ENCODE peak calls at places on chromosomes 16 and 17, in four cellular contexts. F is esophagus muscularis mucosa, P is stomach, K is H1. E is an unnamed sample.

GRCh38 chr17:64420143-64420670 is 28.7 kb upstream of the MILR1 start:
- DNase-seq in K (no peak), P (no peak), F (no peak), E (peak)

GRCh38 chr17:74530751-74531150 is 524 bp downstream of the CD300LB start:
- DNase-seq in K (no peak), F (no peak), P (no peak), E (no peak)

GRCh38 chr16:83138976-83139690 is 512.4 kb downstream of the CDH13 start:
- DNase-seq in P (no peak), F (no peak), K (no peak), E (no peak)

GRCh38 chr17:51346218-51346982 is 86.1 kb downstream of the UTP18 start:
- DNase-seq in P (no peak), K (no peak), F (no peak), E (no peak)

GRCh38 chr17:42563543-42563942 is 1.6 kb downstream of the COASY start:
- DNase-seq in F (no peak), P (peak), K (no peak), E (no peak)

GRCh38 chr17:64441772-64442549 is 7.0 kb upstream of the MILR1 start:
- DNase-seq in K (no peak), F (no peak), P (no peak), E (no peak)

GRCh38 chr17:6713130-6713917 is at the start of gene SLC13A5:
- DNase-seq in P (no peak), K (peak), F (no peak), E (no peak)

GRCh38 chr17:63961355-63962207 is 11.1 kb downstream of the SCN4A start:
- DNase-seq in P (peak), K (peak), F (no peak), E (peak)

GRCh38 chr17:19769946-19770652 is 22.0 kb upstream of the ALDH3A1 start:
- DNase-seq in K (no peak), P (no peak), F (peak), E (no peak)

GRCh38 chr17:2259769-2260536 is 43.6 kb downstream of the SMG6 start:
- DNase-seq in P (no peak), K (no peak), F (no peak), E (no peak)
- TF ChIP-seq EP300 in P (no peak), K (no peak), F (no peak), E (no peak)

GRCh38 chr16:17356243-17356933 is 114.4 kb downstream of the XYLT1 start:
- DNase-seq in F (no peak), P (no peak), K (no peak), E (no peak)
- H3K27ac ChIP-seq in F (no peak), P (no peak), K (no peak), E (no peak)

GRCh38 chr17:35086931-35087573 is 23.5 kb upstream of the RFFL start:
- DNase-seq in P (no peak), F (no peak), K (no peak), E (no peak)

GRCh38 chr17:35087731-35088646 is 24.5 kb upstream of the RFFL start:
- DNase-seq in F (no peak), P (peak), K (no peak), E (peak)

GRCh38 chr17:35088647-35088910 is 25.1 kb upstream of the RFFL start:
- DNase-seq in F (no peak), P (peak), K (no peak), E (no peak)

GRCh38 chr17:35088911-35089845 is 25.7 kb upstream of the RFFL start:
- DNase-seq in P (peak), K (no peak), F (peak), E (peak)

DNA sequence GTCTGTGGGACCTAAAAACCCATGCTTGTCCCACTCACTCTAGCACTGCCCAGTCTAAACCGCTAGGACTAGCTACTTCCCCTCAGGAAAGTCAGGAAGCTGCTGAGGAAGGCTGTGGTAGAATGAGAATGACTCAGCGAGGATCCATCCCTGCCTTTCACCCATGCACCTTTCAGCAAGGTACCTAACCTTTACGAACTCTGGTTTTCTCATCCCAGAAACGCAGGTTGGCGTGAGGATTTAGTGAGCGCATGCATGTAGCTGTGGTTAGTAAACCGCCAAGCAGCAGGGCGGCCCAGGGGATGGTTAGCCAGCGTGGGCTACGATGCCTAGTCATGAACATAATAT is 26.3 kb upstream of the RFFL start:
- DNase-seq in F (no peak), P (no peak), K (no peak), E (peak)
- TF ChIP-seq POLR2AphosphoS5 in F (no peak), P (no peak), K (no peak), E (no peak)

GRCh38 chr17:49597438-49597837 is 21.8 kb downstream of the NXPH3 start:
- DNase-seq in P (no peak), K (no peak), F (no peak), E (no peak)

GRCh38 chr17:49598918-49599317 is 23.2 kb downstream of the NXPH3 start:
- DNase-seq in F (no peak), K (no peak), P (no peak), E (no peak)

GRCh38 chr17:49596613-49597244 is 21.1 kb downstream of the NXPH3 start:
- DNase-seq in F (no peak), P (no peak), K (no peak), E (no peak)

GRCh38 chr17:49595980-49596379 is 20.3 kb downstream of the NXPH3 start:
- DNase-seq in F (no peak), P (no peak), K (no peak), E (no peak)

DNA sequence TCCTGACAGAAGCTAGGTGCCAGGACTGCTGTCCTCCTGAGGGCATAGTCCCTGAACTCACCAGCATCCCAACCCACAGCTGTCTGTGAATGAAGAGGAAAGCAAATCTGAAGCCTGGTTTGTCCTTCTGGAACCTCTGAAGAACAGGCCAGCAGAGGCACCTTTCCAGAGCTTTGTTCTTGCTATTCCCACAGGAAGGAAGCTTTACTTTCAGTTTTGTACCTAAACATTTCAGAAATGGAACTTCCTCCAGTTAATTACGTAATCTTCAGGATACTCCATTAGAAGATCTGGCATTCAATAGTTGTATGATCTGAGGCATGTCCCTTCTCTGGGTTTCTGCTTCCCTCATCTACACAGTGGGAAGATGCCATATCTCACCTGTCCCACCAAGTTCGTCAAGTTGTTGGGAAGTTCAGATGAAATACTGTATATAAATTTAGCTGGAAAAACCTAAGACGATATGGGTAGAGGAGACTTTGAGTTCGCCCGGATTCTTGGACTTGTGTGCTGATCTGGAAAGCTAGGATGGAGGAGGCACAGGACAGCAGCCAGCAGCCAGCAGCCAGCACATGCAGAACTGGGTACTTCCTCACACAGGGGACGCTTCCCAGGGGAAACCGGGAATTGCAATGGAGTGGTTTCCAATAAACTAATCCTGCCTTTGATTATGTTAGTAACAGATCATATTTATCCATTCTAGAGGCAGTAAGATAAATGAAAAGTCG is 22.4 kb downstream of the NXPH3 start:
- DNase-seq in K (no peak), F (peak), P (no peak), E (no peak)
- TF ChIP-seq EP300 in K (no peak), F (no peak), P (no peak), E (no peak)

E was measured in upper lobe of left lung.